ENCODE peak calls at places on chromosome 22, in nine cellular contexts. One of them, this sample, is unnamed.

GRCh38 chr22:21866821-21867527 is 471 bp downstream of the MAPK1 start:
- DNase-seq in renal cortical epithelial cell: no peak
- DNase-seq in NCI-H1694: no peak
- DNase-seq in AG04450: no peak
- DNase-seq in bronchial epithelial cell: no peak
- DNase-seq in stimulated activated CD8-positive, alpha-beta memory T cell treated with anti-CD3 and anti-CD28 coated beads, Interleukin-7, amount 100 ng/mL, for 24 hours: no peak
- DNase-seq in fibroblast of lung: no peak
- DNase-seq in stimulated activated CD4-positive, alpha-beta T cell treated with anti-CD3 and anti-CD28 coated beads, Interleukin-12 subunit alpha, Interleukin-12 subunit beta, amount 100 ng/mL, for 4 hours: peak
- DNase-seq in choroid plexus epithelial cell: peak
- DNase-seq in this sample: peak

GRCh38 chr22:27107824-27108223 is 450.4 kb downstream of the MIAT start:
- DNase-seq in renal cortical epithelial cell: peak
- DNase-seq in NCI-H1694: peak
- DNase-seq in AG04450: no peak
- DNase-seq in bronchial epithelial cell: peak
- DNase-seq in stimulated activated CD8-positive, alpha-beta memory T cell treated with anti-CD3 and anti-CD28 coated beads, Interleukin-7, amount 100 ng/mL, for 24 hours: no peak
- DNase-seq in fibroblast of lung: peak
- DNase-seq in stimulated activated CD4-positive, alpha-beta T cell treated with anti-CD3 and anti-CD28 coated beads, Interleukin-12 subunit alpha, Interleukin-12 subunit beta, amount 100 ng/mL, for 4 hours: no peak
- DNase-seq in choroid plexus epithelial cell: peak
- DNase-seq in this sample: peak

GRCh38 chr22:46684706-46685105 is 53.3 kb downstream of the CERK start:
- DNase-seq in renal cortical epithelial cell: no peak
- DNase-seq in NCI-H1694: no peak
- DNase-seq in AG04450: no peak
- DNase-seq in bronchial epithelial cell: no peak
- DNase-seq in stimulated activated CD8-positive, alpha-beta memory T cell treated with anti-CD3 and anti-CD28 coated beads, Interleukin-7, amount 100 ng/mL, for 24 hours: no peak
- DNase-seq in fibroblast of lung: no peak
- DNase-seq in stimulated activated CD4-positive, alpha-beta T cell treated with anti-CD3 and anti-CD28 coated beads, Interleukin-12 subunit alpha, Interleukin-12 subunit beta, amount 100 ng/mL, for 4 hours: no peak
- DNase-seq in choroid plexus epithelial cell: no peak
- DNase-seq in this sample: no peak

GRCh38 chr22:47171441-47172221 is 409.2 kb downstream of the TBC1D22A start:
- DNase-seq in renal cortical epithelial cell: no peak
- DNase-seq in NCI-H1694: no peak
- DNase-seq in AG04450: no peak
- DNase-seq in bronchial epithelial cell: no peak
- DNase-seq in stimulated activated CD8-positive, alpha-beta memory T cell treated with anti-CD3 and anti-CD28 coated beads, Interleukin-7, amount 100 ng/mL, for 24 hours: no peak
- DNase-seq in fibroblast of lung: no peak
- DNase-seq in stimulated activated CD4-positive, alpha-beta T cell treated with anti-CD3 and anti-CD28 coated beads, Interleukin-12 subunit alpha, Interleukin-12 subunit beta, amount 100 ng/mL, for 4 hours: no peak
- DNase-seq in choroid plexus epithelial cell: no peak
- DNase-seq in this sample: no peak

GRCh38 chr22:45284705-45285305 is at the start of gene UPK3A:
- DNase-seq in renal cortical epithelial cell: no peak
- DNase-seq in NCI-H1694: no peak
- DNase-seq in AG04450: no peak
- DNase-seq in bronchial epithelial cell: no peak
- DNase-seq in stimulated activated CD8-positive, alpha-beta memory T cell treated with anti-CD3 and anti-CD28 coated beads, Interleukin-7, amount 100 ng/mL, for 24 hours: no peak
- DNase-seq in fibroblast of lung: no peak
- DNase-seq in stimulated activated CD4-positive, alpha-beta T cell treated with anti-CD3 and anti-CD28 coated beads, Interleukin-12 subunit alpha, Interleukin-12 subunit beta, amount 100 ng/mL, for 4 hours: peak
- DNase-seq in choroid plexus epithelial cell: no peak
- DNase-seq in this sample: no peak

GRCh38 chr22:50141462-50141861 is 29.1 kb upstream of the PANX2 start:
- DNase-seq in renal cortical epithelial cell: no peak
- DNase-seq in NCI-H1694: no peak
- DNase-seq in AG04450: no peak
- DNase-seq in bronchial epithelial cell: no peak
- DNase-seq in stimulated activated CD8-positive, alpha-beta memory T cell treated with anti-CD3 and anti-CD28 coated beads, Interleukin-7, amount 100 ng/mL, for 24 hours: no peak
- DNase-seq in fibroblast of lung: no peak
- DNase-seq in stimulated activated CD4-positive, alpha-beta T cell treated with anti-CD3 and anti-CD28 coated beads, Interleukin-12 subunit alpha, Interleukin-12 subunit beta, amount 100 ng/mL, for 4 hours: no peak
- DNase-seq in choroid plexus epithelial cell: no peak
- DNase-seq in this sample: no peak

GRCh38 chr22:29030618-29031235 is 30.9 kb downstream of the C22orf31 start:
- DNase-seq in renal cortical epithelial cell: peak
- DNase-seq in NCI-H1694: no peak
- DNase-seq in AG04450: no peak
- DNase-seq in bronchial epithelial cell: peak
- DNase-seq in stimulated activated CD8-positive, alpha-beta memory T cell treated with anti-CD3 and anti-CD28 coated beads, Interleukin-7, amount 100 ng/mL, for 24 hours: no peak
- DNase-seq in fibroblast of lung: peak
- DNase-seq in stimulated activated CD4-positive, alpha-beta T cell treated with anti-CD3 and anti-CD28 coated beads, Interleukin-12 subunit alpha, Interleukin-12 subunit beta, amount 100 ng/mL, for 4 hours: no peak
- DNase-seq in choroid plexus epithelial cell: peak
- DNase-seq in this sample: peak

GRCh38 chr22:21942407-21942895 is 10.2 kb downstream of the PPM1F start:
- DNase-seq in renal cortical epithelial cell: peak
- DNase-seq in NCI-H1694: no peak
- DNase-seq in AG04450: peak
- DNase-seq in bronchial epithelial cell: peak
- DNase-seq in stimulated activated CD8-positive, alpha-beta memory T cell treated with anti-CD3 and anti-CD28 coated beads, Interleukin-7, amount 100 ng/mL, for 24 hours: no peak
- DNase-seq in fibroblast of lung: peak
- DNase-seq in stimulated activated CD4-positive, alpha-beta T cell treated with anti-CD3 and anti-CD28 coated beads, Interleukin-12 subunit alpha, Interleukin-12 subunit beta, amount 100 ng/mL, for 4 hours: no peak
- DNase-seq in choroid plexus epithelial cell: peak
- DNase-seq in this sample: peak

GRCh38 chr22:36194971-36195370 is 6.6 kb downstream of the APOL4 start:
- DNase-seq in renal cortical epithelial cell: peak
- DNase-seq in NCI-H1694: no peak
- DNase-seq in AG04450: peak
- DNase-seq in bronchial epithelial cell: peak
- DNase-seq in stimulated activated CD8-positive, alpha-beta memory T cell treated with anti-CD3 and anti-CD28 coated beads, Interleukin-7, amount 100 ng/mL, for 24 hours: peak
- DNase-seq in fibroblast of lung: peak
- DNase-seq in stimulated activated CD4-positive, alpha-beta T cell treated with anti-CD3 and anti-CD28 coated beads, Interleukin-12 subunit alpha, Interleukin-12 subunit beta, amount 100 ng/mL, for 4 hours: peak
- DNase-seq in choroid plexus epithelial cell: peak
- DNase-seq in this sample: peak

GRCh38 chr22:48475661-48476345 is 1351.9 kb downstream of the BRD1 start:
- DNase-seq in renal cortical epithelial cell: no peak
- DNase-seq in NCI-H1694: no peak
- DNase-seq in AG04450: no peak
- DNase-seq in bronchial epithelial cell: no peak
- DNase-seq in stimulated activated CD8-positive, alpha-beta memory T cell treated with anti-CD3 and anti-CD28 coated beads, Interleukin-7, amount 100 ng/mL, for 24 hours: no peak
- DNase-seq in fibroblast of lung: no peak
- DNase-seq in stimulated activated CD4-positive, alpha-beta T cell treated with anti-CD3 and anti-CD28 coated beads, Interleukin-12 subunit alpha, Interleukin-12 subunit beta, amount 100 ng/mL, for 4 hours: no peak
- DNase-seq in choroid plexus epithelial cell: no peak
- DNase-seq in this sample: no peak

GRCh38 chr22:46078241-46079092 is 71.9 kb upstream of the PPARA start:
- DNase-seq in renal cortical epithelial cell: peak
- DNase-seq in NCI-H1694: no peak
- DNase-seq in AG04450: no peak
- DNase-seq in bronchial epithelial cell: no peak
- DNase-seq in stimulated activated CD8-positive, alpha-beta memory T cell treated with anti-CD3 and anti-CD28 coated beads, Interleukin-7, amount 100 ng/mL, for 24 hours: no peak
- DNase-seq in fibroblast of lung: peak
- DNase-seq in stimulated activated CD4-positive, alpha-beta T cell treated with anti-CD3 and anti-CD28 coated beads, Interleukin-12 subunit alpha, Interleukin-12 subunit beta, amount 100 ng/mL, for 4 hours: no peak
- DNase-seq in choroid plexus epithelial cell: no peak
- DNase-seq in this sample: peak

GRCh38 chr22:38416621-38417251 is 38.3 kb downstream of the KCNJ4 start:
- DNase-seq in renal cortical epithelial cell: no peak
- DNase-seq in NCI-H1694: no peak
- DNase-seq in AG04450: no peak
- DNase-seq in bronchial epithelial cell: no peak
- DNase-seq in stimulated activated CD8-positive, alpha-beta memory T cell treated with anti-CD3 and anti-CD28 coated beads, Interleukin-7, amount 100 ng/mL, for 24 hours: no peak
- DNase-seq in fibroblast of lung: no peak
- DNase-seq in stimulated activated CD4-positive, alpha-beta T cell treated with anti-CD3 and anti-CD28 coated beads, Interleukin-12 subunit alpha, Interleukin-12 subunit beta, amount 100 ng/mL, for 4 hours: no peak
- DNase-seq in choroid plexus epithelial cell: no peak
- DNase-seq in this sample: no peak

GRCh38 chr22:21726650-21727049 is 8.9 kb downstream of the YPEL1 start:
- DNase-seq in renal cortical epithelial cell: no peak
- DNase-seq in NCI-H1694: peak
- DNase-seq in AG04450: no peak
- DNase-seq in bronchial epithelial cell: no peak
- DNase-seq in stimulated activated CD8-positive, alpha-beta memory T cell treated with anti-CD3 and anti-CD28 coated beads, Interleukin-7, amount 100 ng/mL, for 24 hours: no peak
- DNase-seq in fibroblast of lung: no peak
- DNase-seq in stimulated activated CD4-positive, alpha-beta T cell treated with anti-CD3 and anti-CD28 coated beads, Interleukin-12 subunit alpha, Interleukin-12 subunit beta, amount 100 ng/mL, for 4 hours: no peak
- DNase-seq in choroid plexus epithelial cell: peak
- DNase-seq in this sample: peak

GRCh38 chr22:40463727-40464126 is 93.3 kb downstream of the SGSM3 start:
- DNase-seq in renal cortical epithelial cell: no peak
- DNase-seq in NCI-H1694: no peak
- DNase-seq in AG04450: no peak
- DNase-seq in bronchial epithelial cell: no peak
- DNase-seq in stimulated activated CD8-positive, alpha-beta memory T cell treated with anti-CD3 and anti-CD28 coated beads, Interleukin-7, amount 100 ng/mL, for 24 hours: no peak
- DNase-seq in fibroblast of lung: no peak
- DNase-seq in stimulated activated CD4-positive, alpha-beta T cell treated with anti-CD3 and anti-CD28 coated beads, Interleukin-12 subunit alpha, Interleukin-12 subunit beta, amount 100 ng/mL, for 4 hours: no peak
- DNase-seq in choroid plexus epithelial cell: no peak
- DNase-seq in this sample: no peak

GRCh38 chr22:23784215-23784732 is 2.5 kb upstream of the SMARCB1 start:
- DNase-seq in renal cortical epithelial cell: peak
- DNase-seq in NCI-H1694: no peak
- DNase-seq in AG04450: no peak
- DNase-seq in bronchial epithelial cell: no peak
- DNase-seq in stimulated activated CD8-positive, alpha-beta memory T cell treated with anti-CD3 and anti-CD28 coated beads, Interleukin-7, amount 100 ng/mL, for 24 hours: no peak
- DNase-seq in fibroblast of lung: peak
- DNase-seq in stimulated activated CD4-positive, alpha-beta T cell treated with anti-CD3 and anti-CD28 coated beads, Interleukin-12 subunit alpha, Interleukin-12 subunit beta, amount 100 ng/mL, for 4 hours: no peak
- DNase-seq in choroid plexus epithelial cell: peak
- DNase-seq in this sample: no peak

GRCh38 chr22:45131749-45132148 is 32.0 kb upstream of the NUP50 start:
- DNase-seq in renal cortical epithelial cell: no peak
- DNase-seq in NCI-H1694: no peak
- DNase-seq in AG04450: no peak
- DNase-seq in bronchial epithelial cell: no peak
- DNase-seq in stimulated activated CD8-positive, alpha-beta memory T cell treated with anti-CD3 and anti-CD28 coated beads, Interleukin-7, amount 100 ng/mL, for 24 hours: no peak
- DNase-seq in fibroblast of lung: no peak
- DNase-seq in stimulated activated CD4-positive, alpha-beta T cell treated with anti-CD3 and anti-CD28 coated beads, Interleukin-12 subunit alpha, Interleukin-12 subunit beta, amount 100 ng/mL, for 4 hours: no peak
- DNase-seq in choroid plexus epithelial cell: no peak
- DNase-seq in this sample: no peak

GRCh38 chr22:19787849-19788141 is 27.2 kb downstream of the TBX1 start:
- DNase-seq in renal cortical epithelial cell: no peak
- DNase-seq in NCI-H1694: no peak
- DNase-seq in AG04450: no peak
- DNase-seq in bronchial epithelial cell: no peak
- DNase-seq in stimulated activated CD8-positive, alpha-beta memory T cell treated with anti-CD3 and anti-CD28 coated beads, Interleukin-7, amount 100 ng/mL, for 24 hours: no peak
- DNase-seq in fibroblast of lung: no peak
- DNase-seq in stimulated activated CD4-positive, alpha-beta T cell treated with anti-CD3 and anti-CD28 coated beads, Interleukin-12 subunit alpha, Interleukin-12 subunit beta, amount 100 ng/mL, for 4 hours: no peak
- DNase-seq in choroid plexus epithelial cell: no peak
- DNase-seq in this sample: no peak